ENCODE peak calls at places on chromosome 17, in four cellular contexts. I is H1, A is HCT116, Q is GM12878. M is an unnamed sample.

GRCh38 chr17:48549909-48550308 is 5.0 kb upstream of the HOXB2 start:
- DNase-seq in I (no peak), A (no peak), Q (no peak), M (no peak)

GRCh38 chr17:39591958-39592954 is 15.5 kb downstream of the NEUROD2 start:
- DNase-seq in I (no peak), A (peak; percentile 13), Q (no peak), M (peak; percentile 64)

GRCh38 chr17:38920374-38921291 is 4.8 kb upstream of the LASP1NB start:
- DNase-seq in I (no peak), A (no peak), Q (no peak), M (no peak)

GRCh38 chr17:73645050-73645871 is 1.0 kb upstream of the SDK2 start:
- DNase-seq in I (no peak), A (no peak), Q (no peak), M (no peak)

GRCh38 chr17:28993645-28994426 is 12.0 kb downstream of the SEZ6 start:
- DNase-seq in I (no peak), A (no peak), Q (no peak), M (no peak)

GRCh38 chr17:77352441-77352840 is 211.7 kb downstream of the SEC14L1 start:
- DNase-seq in I (no peak), A (no peak), Q (no peak), M (no peak)

GRCh38 chr17:34177642-34178041 is 77.4 kb upstream of the CCL2 start:
- DNase-seq in I (no peak), A (no peak), Q (no peak), M (no peak)

GRCh38 chr17:47955497-47956461 is 1.9 kb downstream of the PRR15L start:
- DNase-seq in I (no peak), A (no peak), Q (no peak), M (no peak)

GRCh38 chr17:35023538-35023937 is 40.0 kb downstream of the RFFL start:
- DNase-seq in I (no peak), A (no peak), Q (no peak), M (no peak)

GRCh38 chr17:17125136-17126084 is 80.7 kb downstream of the PLD6 start:
- DNase-seq in I (no peak), A (no peak), Q (no peak), M (no peak)

GRCh38 chr17:40022497-40022896 is 7.3 kb downstream of the CSF3 start:
- DNase-seq in I (no peak), A (no peak), Q (no peak), M (no peak)

GRCh38 chr17:59762022-59762825 is 54.8 kb downstream of the VMP1 start:
- DNase-seq in I (no peak), A (peak; percentile 75), Q (no peak), M (no peak)

GRCh38 chr17:59764292-59764741 is 56.9 kb downstream of the VMP1 start:
- DNase-seq in I (no peak), A (no peak), Q (no peak), M (no peak)

GRCh38 chr17:59763861-59764260 is 56.4 kb downstream of the VMP1 start:
- DNase-seq in I (no peak), A (no peak), Q (no peak), M (no peak)

GRCh38 chr17:59761385-59762021 is 54.0 kb downstream of the VMP1 start:
- DNase-seq in I (no peak), A (no peak), Q (no peak), M (no peak)

DNA sequence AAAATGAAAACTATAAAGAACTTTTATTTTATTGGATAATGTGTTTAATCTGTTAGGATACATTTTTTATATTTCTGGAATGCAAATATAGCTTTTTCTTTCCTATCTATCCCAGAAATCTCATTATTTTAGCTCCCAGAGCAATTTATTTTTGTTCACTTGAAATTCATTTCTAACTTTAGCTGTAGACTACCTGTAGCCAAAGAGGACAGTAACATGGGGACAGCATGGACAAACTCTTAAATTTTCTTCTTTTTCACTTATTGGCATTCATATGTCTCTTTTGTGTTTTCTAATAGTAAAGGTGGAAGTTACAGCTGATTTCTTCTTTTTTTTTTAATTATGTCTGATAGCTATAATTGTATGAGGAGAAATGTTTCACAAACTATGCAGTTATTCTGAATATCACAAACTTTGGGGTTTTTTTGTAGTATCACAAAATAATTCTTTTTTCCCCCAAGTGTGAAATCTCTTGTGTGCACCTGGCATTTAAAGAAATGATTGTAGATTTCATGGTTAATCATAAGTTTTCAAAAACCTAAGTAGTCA is 55.4 kb downstream of the VMP1 start:
- DNase-seq in I (no peak), A (no peak), Q (no peak), M (no peak)
- H3K4me1 ChIP-seq in I (peaks cover 4% of the 10 kb centered on the region), A (peaks cover 54% of the 10 kb centered on the region), Q (peaks cover 4% of the 10 kb centered on the region), M (no peaks in the 10 kb centered on the region)

DNA sequence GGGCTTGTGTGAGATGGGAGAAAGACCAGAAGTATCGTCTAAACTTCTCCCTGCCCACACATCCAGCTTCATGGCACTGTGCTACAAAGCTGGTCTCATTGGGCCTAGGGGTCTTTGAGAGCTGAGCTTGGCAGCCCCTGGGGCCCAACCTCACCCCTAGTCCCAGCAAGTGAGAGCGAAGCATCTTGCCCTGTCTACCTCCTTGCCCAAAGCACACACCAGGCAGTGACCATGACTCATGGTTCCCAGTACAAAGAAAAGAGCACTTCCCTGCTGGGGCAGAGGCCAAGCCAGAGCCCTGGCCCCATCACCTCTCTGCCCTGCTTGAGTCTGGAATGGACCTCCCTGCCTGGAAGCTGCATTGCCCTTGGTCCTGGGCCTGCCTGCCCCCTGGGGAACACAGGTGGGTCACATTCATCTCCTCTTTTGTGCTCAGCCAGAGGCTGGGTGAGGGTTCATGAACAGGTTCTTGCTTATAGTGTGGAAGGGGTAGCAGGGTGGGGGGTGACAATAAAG is 1.2 kb downstream of the SLC16A5 start:
- DNase-seq in I (no peak), A (no peak), Q (no peak), M (no peak)
- H3K4me3 ChIP-seq in I (peak overlapping the region; percentile 73), A (peak overlapping the region; percentile 76), Q (no peak overlapping the region), M (peak overlapping the region; percentile 81)

DNA sequence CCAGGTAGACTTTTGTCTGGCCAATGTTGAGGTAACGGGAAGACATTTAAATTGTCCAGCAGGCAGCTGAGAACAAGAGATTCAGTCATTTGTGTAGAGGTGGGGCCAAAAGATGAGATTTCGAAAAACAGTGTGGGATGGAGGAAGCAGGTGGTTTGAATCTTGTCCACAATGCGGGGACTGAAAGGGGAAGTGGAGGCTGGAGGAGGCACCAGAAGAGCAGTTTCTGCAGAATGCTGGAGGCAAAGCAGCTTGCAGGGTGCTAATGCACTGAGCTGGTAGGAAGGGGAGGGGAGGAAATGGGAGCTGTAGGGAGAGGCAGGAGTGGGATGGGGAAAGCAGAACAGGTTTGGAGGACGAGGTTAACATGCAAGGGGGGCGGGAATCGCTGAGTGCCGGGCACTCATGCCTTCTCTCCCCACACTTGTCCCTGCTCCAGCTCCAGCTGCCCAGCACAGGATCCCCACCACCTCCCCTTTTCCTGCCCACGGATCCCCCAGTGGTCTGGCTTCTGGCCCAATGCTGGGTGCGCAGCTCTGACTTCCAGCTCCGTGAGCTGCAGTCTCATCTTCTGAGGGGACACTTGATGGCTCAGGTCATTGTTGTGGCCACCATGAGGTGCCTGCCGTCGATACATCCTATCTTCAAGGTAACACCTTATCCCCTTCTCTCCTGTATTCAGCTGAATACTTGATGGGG is 9.4 kb downstream of the C17orf100 start:
- DNase-seq in I (no peak), A (no peak), Q (peak; percentile 63), M (no peak)
- TF ChIP-seq ZNF274 in I (no peak), A (no peak), Q (no peak), M (no peak)

DNA sequence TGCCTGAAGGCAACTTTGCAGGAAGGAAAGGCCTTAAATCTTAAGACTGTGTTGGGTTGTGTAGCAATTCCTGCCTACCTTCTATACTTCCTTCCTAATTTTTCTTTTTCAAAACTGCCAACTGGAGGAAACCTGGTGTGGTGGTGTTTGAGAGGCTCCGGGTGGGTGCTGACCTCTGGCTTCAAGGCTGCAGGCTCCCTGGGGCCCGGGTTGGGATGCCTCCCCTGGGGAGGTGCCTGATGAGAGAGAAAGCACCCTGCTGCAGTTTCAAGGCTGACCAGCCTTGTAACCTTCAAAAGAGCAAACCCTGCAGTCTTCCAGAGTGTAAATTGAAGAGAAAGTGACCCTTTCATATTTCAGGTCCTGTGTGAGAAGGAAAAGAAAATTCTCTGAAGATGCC is 55.9 kb downstream of the MSI2 start:
- DNase-seq in I (no peak), A (no peak), Q (no peak), M (no peak)
- H3K4me1 ChIP-seq in I (peaks cover 21% of the 10 kb centered on the region), A (peaks cover 19% of the 10 kb centered on the region), Q (no peaks in the 10 kb centered on the region), M (peaks cover 8% of the 10 kb centered on the region)